ENCODE peak calls at places on chromosome 22, in six cellular contexts. J is ascending aorta, S is pancreas, E is fibroblast of lung, N is WERI-Rb-1, A is cardiac muscle cell. Y is an unnamed sample. For H3K27me3, the result is how much of the 10 kb centered on the place peaks cover.

GRCh38 chr22:36220457-36220921 is 18.8 kb downstream of the APOL2 start:
- DNase-seq in J (no peak), N (no peak), E (peak), A (no peak), S (no peak), Y (no peak)

GRCh38 chr22:27488456-27489224 is 312.9 kb downstream of the MN1 start:
- DNase-seq in J (no peak), A (peak), E (no peak), N (no peak), S (no peak), Y (no peak)

GRCh38 chr22:42645938-42646568 is 3.1 kb downstream of the CYB5R3 start:
- DNase-seq in S (peak), A (no peak), J (no peak), N (no peak), E (no peak), Y (no peak)

GRCh38 chr22:32644252-32645100 is 157.0 kb upstream of the TIMP3 start:
- DNase-seq in E (peak), A (peak), S (no peak), J (peak), N (no peak), Y (peak)

GRCh38 chr22:17920145-17920605 is 104.2 kb downstream of the MICAL3 start:
- DNase-seq in S (no peak), A (peak), E (peak), J (no peak), N (peak), Y (no peak)

GRCh38 chr22:26860233-26860765 is 202.9 kb downstream of the MIAT start:
- DNase-seq in N (no peak), J (no peak), S (no peak), E (no peak), A (no peak), Y (no peak)

GRCh38 chr22:44409691-44410316 is 88.2 kb downstream of the RTL6 start:
- DNase-seq in S (no peak), A (no peak), E (no peak), J (no peak), N (no peak), Y (no peak)

GRCh38 chr22:20758688-20759087 is 15.2 kb upstream of the SERPIND1 start:
- DNase-seq in A (no peak), E (no peak), J (no peak), S (no peak), N (peak), Y (no peak)

GRCh38 chr22:44557064-44557748 is 59.2 kb upstream of the RTL6 start:
- DNase-seq in A (no peak), E (no peak), J (no peak), N (no peak), S (no peak), Y (no peak)

GRCh38 chr22:36818010-36818642 is 1.3 kb upstream of the PVALB start:
- DNase-seq in S (no peak), J (no peak), N (peak), E (peak), A (no peak), Y (no peak)

GRCh38 chr22:46009730-46010129 is 32.8 kb upstream of the WNT7B start:
- DNase-seq in S (peak), A (no peak), J (no peak), E (no peak), N (no peak), Y (no peak)

GRCh38 chr22:36467042-36467810 is 14.2 kb downstream of the TXN2 start:
- DNase-seq in J (no peak), E (peak), S (no peak), N (no peak), A (peak), Y (no peak)

GRCh38 chr22:32620992-32621391 is 146.4 kb downstream of the FBXO7 start:
- DNase-seq in N (no peak), S (no peak), J (no peak), E (no peak), A (no peak), Y (no peak)

GRCh38 chr22:26656896-26657851 is at the start of gene MIAT:
- DNase-seq in J (no peak), A (peak), S (no peak), N (peak), E (peak), Y (peak)

GRCh38 chr22:27692243-27692642 is 109.3 kb downstream of the MN1 start:
- DNase-seq in S (no peak), J (no peak), E (peak), A (no peak), N (peak), Y (no peak)

GRCh38 chr22:46851311-46851710 is 88.9 kb downstream of the TBC1D22A start:
- DNase-seq in S (no peak), N (no peak), A (no peak), J (no peak), E (no peak), Y (no peak)

GRCh38 chr22:19275104-19275503 is 16.4 kb downstream of the CLTCL1 start:
- DNase-seq in N (no peak), S (no peak), J (no peak), E (no peak), A (no peak), Y (no peak)

GRCh38 chr22:19277785-19278184 is 13.7 kb downstream of the CLTCL1 start:
- DNase-seq in E (no peak), J (no peak), A (no peak), S (no peak), N (no peak), Y (no peak)

GRCh38 chr22:19275919-19276600 is 15.5 kb downstream of the CLTCL1 start:
- DNase-seq in S (no peak), N (no peak), A (no peak), J (no peak), E (no peak), Y (no peak)

GRCh38 chr22:19271856-19272535 is 19.5 kb downstream of the CLTCL1 start:
- DNase-seq in J (no peak), A (no peak), E (peak), N (no peak), S (no peak), Y (no peak)

DNA sequence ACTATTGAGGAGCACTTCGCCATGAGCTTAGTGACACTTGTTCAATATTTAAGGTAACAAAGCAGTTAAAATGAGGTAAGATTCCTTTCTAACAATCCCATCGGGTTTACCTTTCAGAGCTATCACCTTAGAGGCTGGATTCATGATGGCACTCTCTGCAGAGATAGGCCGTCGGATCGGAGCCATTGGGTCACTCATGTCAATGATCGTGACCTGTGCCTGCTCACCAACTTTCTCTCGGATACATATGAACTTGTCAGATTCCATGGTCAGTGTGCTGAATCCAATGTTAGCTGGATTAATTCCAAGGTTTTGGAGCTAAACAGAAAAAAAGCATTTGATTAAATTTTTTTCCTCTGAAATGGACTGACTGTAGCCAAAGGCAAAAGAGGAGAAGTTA is 16.0 kb downstream of the CLTCL1 start:
- DNase-seq in S (no peak), E (no peak), J (no peak), N (no peak), A (no peak), Y (no peak)
- H3K4me3 ChIP-seq in S (no peak), E (no peak), J (no peak), N (no peak), A (no peak), Y (no peak)

GRCh38 chr22:38862375-38863329 is 9.4 kb downstream of the CBX6 start:
- DNase-seq in A (peak), N (no peak), J (no peak), S (peak), E (peak), Y (no peak)
- H3K27ac ChIP-seq in A (no peak), N (no peak), J (no peak), S (no peak), E (no peak), Y (no peak)

DNA sequence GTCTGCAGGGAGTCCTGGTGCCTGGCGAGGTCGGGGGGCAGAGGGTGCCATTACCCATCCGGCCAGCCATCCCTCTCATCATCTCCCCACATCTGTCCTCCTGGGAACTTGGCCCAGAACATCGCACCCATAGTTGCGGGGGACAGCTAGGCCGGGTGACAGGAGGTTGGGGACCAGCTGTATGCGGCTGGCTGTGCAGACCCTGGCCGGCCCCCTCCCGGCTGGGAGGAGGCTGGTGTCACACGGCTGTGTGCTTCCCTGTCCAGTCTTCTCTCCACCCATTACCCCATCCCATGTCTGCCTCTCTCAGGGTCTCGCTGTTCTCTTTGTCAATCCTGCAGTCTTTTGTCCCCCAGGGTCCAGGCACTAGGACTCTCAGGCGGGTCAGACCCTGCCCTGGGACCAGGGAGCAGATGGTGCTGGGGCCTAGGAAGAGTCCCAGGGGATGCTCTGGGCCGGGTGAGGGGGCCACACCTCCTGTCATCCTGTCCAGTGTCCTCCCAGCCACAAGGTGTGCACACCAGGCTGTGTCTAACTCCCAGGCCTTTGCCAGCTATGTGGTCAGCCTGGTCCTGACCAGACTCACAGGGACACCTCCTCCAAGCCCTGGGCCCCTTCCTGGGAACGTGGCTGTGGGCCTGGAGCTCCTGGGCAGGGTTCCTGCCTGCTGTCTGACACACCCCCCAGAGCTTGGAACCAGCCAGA is 6.4 kb upstream of the TBX1 start:
- DNase-seq in A (no peak), S (no peak), N (no peak), J (no peak), E (no peak), Y (no peak)
- H3K27me3 ChIP-seq in A (half or more), S (under half), N (under half), J (under half), E (half or more), Y (under half)

GRCh38 chr22:41003976-41004375 is 52.8 kb downstream of the RBX1 start:
- DNase-seq in A (no peak), J (no peak), S (no peak), E (no peak), N (no peak), Y (no peak)

GRCh38 chr22:41000040-41000565 is 48.9 kb downstream of the RBX1 start:
- DNase-seq in S (no peak), N (no peak), A (no peak), E (no peak), J (no peak), Y (no peak)

GRCh38 chr22:41003041-41003440 is 51.9 kb downstream of the RBX1 start:
- DNase-seq in N (no peak), A (no peak), S (no peak), J (no peak), E (no peak), Y (no peak)

GRCh38 chr22:41001722-41002122 is 50.5 kb downstream of the RBX1 start:
- DNase-seq in J (no peak), N (no peak), S (no peak), E (peak), A (peak), Y (no peak)

DNA sequence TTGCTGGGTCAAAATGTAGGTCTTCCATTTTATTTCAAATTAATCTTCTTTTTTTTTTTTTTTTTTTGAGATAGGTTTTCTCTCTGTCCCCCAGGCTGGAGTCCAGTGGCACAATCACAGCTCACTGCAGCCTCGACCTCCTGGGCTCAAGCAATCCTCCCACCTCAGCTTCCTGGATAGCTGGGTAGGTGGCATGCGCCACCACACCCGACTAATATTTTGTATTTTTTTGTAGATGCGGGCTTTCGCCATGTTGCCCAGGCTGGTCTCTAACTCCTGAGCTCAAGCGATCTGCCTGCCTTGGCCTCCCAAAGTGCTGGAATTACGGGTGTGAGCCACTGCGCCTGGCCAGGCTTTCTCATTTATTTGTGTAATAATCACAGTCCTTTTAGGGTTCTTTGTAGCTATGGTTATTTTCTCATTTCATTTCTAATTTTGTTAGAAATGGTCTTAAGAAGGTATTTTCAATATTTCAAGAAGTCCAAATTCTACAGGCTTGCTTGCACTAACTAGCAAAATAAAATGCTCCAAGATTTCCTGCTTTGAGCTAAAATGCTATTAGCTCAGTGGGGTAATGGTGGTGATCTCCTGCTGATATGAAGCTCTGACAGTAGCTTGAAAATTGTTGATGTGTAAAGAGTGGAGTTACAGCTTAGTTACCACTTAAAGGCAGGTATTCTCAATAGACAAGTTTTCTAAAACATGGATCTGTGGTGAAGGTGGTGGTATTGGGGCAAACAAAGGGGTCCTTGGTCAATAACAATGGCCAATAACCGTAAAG is 50.0 kb downstream of the RBX1 start:
- DNase-seq in E (no peak), N (no peak), S (no peak), A (no peak), J (no peak), Y (no peak)
- H3K4me3 ChIP-seq in E (no peak), N (no peak), S (no peak), A (no peak), J (no peak), Y (no peak)

GRCh38 chr22:37897805-37898204 is 8.3 kb upstream of the MICALL1 start:
- DNase-seq in J (no peak), A (no peak), S (no peak), E (no peak), N (no peak), Y (no peak)
- H3K27ac ChIP-seq in J (no peak), A (no peak), S (peak), E (no peak), N (no peak), Y (no peak)

GRCh38 chr22:22948651-22949611 is 61.3 kb downstream of the IGLL5 start:
- DNase-seq in E (peak), N (no peak), S (no peak), J (no peak), A (peak), Y (no peak)
- H3K27me3 ChIP-seq in E (under half), N (under half), S (under half), J (under half), A (under half), Y (under half)

DNA sequence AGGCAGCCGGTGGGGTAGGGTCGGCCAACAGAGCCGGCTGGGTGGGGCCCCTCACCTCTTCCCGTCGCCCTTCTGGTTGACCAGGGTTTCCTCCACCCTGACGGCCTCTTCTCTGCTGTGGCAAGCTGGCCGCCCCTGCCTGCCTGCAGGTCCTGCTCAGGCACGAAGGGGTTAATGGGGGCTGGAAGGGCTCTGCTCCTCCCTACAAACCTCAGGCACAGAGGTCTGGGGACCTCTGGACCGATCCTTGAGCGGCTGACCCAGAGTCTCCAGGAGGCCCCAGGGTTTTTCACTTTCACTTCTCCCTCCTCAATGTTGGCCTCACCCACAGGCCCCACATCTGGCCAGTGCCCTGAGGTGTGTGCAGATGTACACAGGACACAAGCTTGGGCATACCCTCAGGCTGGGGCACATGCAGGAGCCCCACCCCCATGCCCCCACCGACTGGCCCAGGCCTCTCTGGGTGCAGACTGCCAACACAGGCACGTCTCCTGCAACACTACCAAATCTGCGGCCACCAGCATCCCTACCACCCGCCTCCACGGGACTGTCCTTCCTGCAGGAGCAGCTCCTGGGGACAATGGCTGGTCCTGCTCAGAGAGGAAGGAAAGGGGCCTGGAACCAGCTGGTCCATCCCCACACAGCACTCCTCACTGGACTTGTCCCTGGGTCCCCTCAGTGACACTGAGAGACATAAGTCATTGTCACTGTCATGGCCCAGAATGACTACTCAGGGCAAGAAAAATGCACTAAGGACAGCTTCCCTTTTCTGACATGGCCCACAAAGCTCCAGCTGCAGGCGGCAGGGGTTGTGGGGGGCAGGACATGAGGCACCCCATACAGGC is 3.2 kb upstream of the TBX1 start:
- DNase-seq in N (no peak), E (no peak), J (no peak), A (no peak), S (peak), Y (no peak)
- H3K4me3 ChIP-seq in N (no peak), E (no peak), J (peak), A (no peak), S (no peak), Y (no peak)

GRCh38 chr22:24061124-24061684 is 50.1 kb downstream of the CABIN1 start:
- DNase-seq in S (no peak), N (no peak), E (no peak), J (no peak), A (no peak), Y (no peak)
- H3K27ac ChIP-seq in S (no peak), N (no peak), E (no peak), J (no peak), A (no peak), Y (no peak)

GRCh38 chr22:48282804-48283203 is 1520.4 kb downstream of the TBC1D22A start:
- DNase-seq in J (no peak), S (no peak), A (no peak), N (no peak), E (no peak), Y (no peak)
- H3K27me3 ChIP-seq in J (under half), S (under half), A (under half), N (under half), E (under half), Y (under half)